ENCODE peak calls at places on chromosomes 4 and X, in six cellular contexts. One of them, this sample, is unnamed.

GRCh38 chrX:103628386-103629290 is at the start of gene TCEAL1:
- DNase-seq in substantia nigra: peak; percentile 64
- DNase-seq in EL: peak; percentile 48
- DNase-seq in stimulated activated CD8-positive, alpha-beta memory T cell treated with anti-CD3 and anti-CD28 coated beads, Interleukin-15, amount 100 ng/mL, for 24 hours: peak; percentile 3
- DNase-seq in activated CD8-positive, alpha-beta memory T cell treated with anti-CD3 and anti-CD28 coated beads for 1 hour: no peak
- DNase-seq in EH: peak; percentile 48
- DNase-seq in this sample: no peak

GRCh38 chrX:13658602-13659001 is 5.7 kb downstream of the TCEANC start:
- DNase-seq in substantia nigra: peak; percentile 2
- DNase-seq in EL: peak; percentile 42
- DNase-seq in stimulated activated CD8-positive, alpha-beta memory T cell treated with anti-CD3 and anti-CD28 coated beads, Interleukin-15, amount 100 ng/mL, for 24 hours: no peak
- DNase-seq in activated CD8-positive, alpha-beta memory T cell treated with anti-CD3 and anti-CD28 coated beads for 1 hour: no peak
- DNase-seq in EH: peak; percentile 56
- DNase-seq in this sample: no peak

GRCh38 chr4:103915224-103915869 is 195.6 kb upstream of the TACR3 start:
- DNase-seq in substantia nigra: peak; percentile 14
- DNase-seq in EL: peak; percentile 6
- DNase-seq in stimulated activated CD8-positive, alpha-beta memory T cell treated with anti-CD3 and anti-CD28 coated beads, Interleukin-15, amount 100 ng/mL, for 24 hours: no peak
- DNase-seq in activated CD8-positive, alpha-beta memory T cell treated with anti-CD3 and anti-CD28 coated beads for 1 hour: no peak
- DNase-seq in EH: peak; percentile 5
- DNase-seq in this sample: no peak

GRCh38 chrX:93422693-93423092 is 250.7 kb downstream of the NAP1L3 start:
- DNase-seq in substantia nigra: peak; percentile 0
- DNase-seq in EL: no peak
- DNase-seq in stimulated activated CD8-positive, alpha-beta memory T cell treated with anti-CD3 and anti-CD28 coated beads, Interleukin-15, amount 100 ng/mL, for 24 hours: no peak
- DNase-seq in activated CD8-positive, alpha-beta memory T cell treated with anti-CD3 and anti-CD28 coated beads for 1 hour: no peak
- DNase-seq in EH: no peak
- DNase-seq in this sample: no peak

GRCh38 chr4:39353478-39354177 is 12.5 kb downstream of the RFC1 start:
- DNase-seq in substantia nigra: no peak
- DNase-seq in EL: peak; percentile 42
- DNase-seq in stimulated activated CD8-positive, alpha-beta memory T cell treated with anti-CD3 and anti-CD28 coated beads, Interleukin-15, amount 100 ng/mL, for 24 hours: no peak
- DNase-seq in activated CD8-positive, alpha-beta memory T cell treated with anti-CD3 and anti-CD28 coated beads for 1 hour: no peak
- DNase-seq in EH: peak; percentile 60
- DNase-seq in this sample: no peak

GRCh38 chrX:132063862-132064261 is 40.8 kb downstream of the STK26 start:
- DNase-seq in substantia nigra: no peak
- DNase-seq in EL: no peak
- DNase-seq in stimulated activated CD8-positive, alpha-beta memory T cell treated with anti-CD3 and anti-CD28 coated beads, Interleukin-15, amount 100 ng/mL, for 24 hours: no peak
- DNase-seq in activated CD8-positive, alpha-beta memory T cell treated with anti-CD3 and anti-CD28 coated beads for 1 hour: no peak
- DNase-seq in EH: peak; percentile 0
- DNase-seq in this sample: no peak

GRCh38 chr4:5957091-5957490 is 61.1 kb downstream of the C4orf50 start:
- DNase-seq in substantia nigra: no peak
- DNase-seq in EL: no peak
- DNase-seq in stimulated activated CD8-positive, alpha-beta memory T cell treated with anti-CD3 and anti-CD28 coated beads, Interleukin-15, amount 100 ng/mL, for 24 hours: no peak
- DNase-seq in activated CD8-positive, alpha-beta memory T cell treated with anti-CD3 and anti-CD28 coated beads for 1 hour: no peak
- DNase-seq in EH: no peak
- DNase-seq in this sample: no peak

GRCh38 chr4:159010563-159011260 is 92.2 kb upstream of the RAPGEF2 start:
- DNase-seq in substantia nigra: peak; percentile 46
- DNase-seq in EL: peak; percentile 19
- DNase-seq in stimulated activated CD8-positive, alpha-beta memory T cell treated with anti-CD3 and anti-CD28 coated beads, Interleukin-15, amount 100 ng/mL, for 24 hours: no peak
- DNase-seq in activated CD8-positive, alpha-beta memory T cell treated with anti-CD3 and anti-CD28 coated beads for 1 hour: no peak
- DNase-seq in EH: peak; percentile 59
- DNase-seq in this sample: no peak

GRCh38 chr4:27050731-27051130 is 190.1 kb downstream of the STIM2 start:
- DNase-seq in substantia nigra: no peak
- DNase-seq in EL: no peak
- DNase-seq in stimulated activated CD8-positive, alpha-beta memory T cell treated with anti-CD3 and anti-CD28 coated beads, Interleukin-15, amount 100 ng/mL, for 24 hours: no peak
- DNase-seq in activated CD8-positive, alpha-beta memory T cell treated with anti-CD3 and anti-CD28 coated beads for 1 hour: no peak
- DNase-seq in EH: no peak
- DNase-seq in this sample: no peak

GRCh38 chr4:85367815-85368214 is 107.1 kb upstream of the ARHGAP24 start:
- DNase-seq in substantia nigra: no peak
- DNase-seq in EL: no peak
- DNase-seq in stimulated activated CD8-positive, alpha-beta memory T cell treated with anti-CD3 and anti-CD28 coated beads, Interleukin-15, amount 100 ng/mL, for 24 hours: no peak
- DNase-seq in activated CD8-positive, alpha-beta memory T cell treated with anti-CD3 and anti-CD28 coated beads for 1 hour: no peak
- DNase-seq in EH: no peak
- DNase-seq in this sample: no peak

GRCh38 chrX:119755981-119756533 is 2.3 kb upstream of the SOWAHD start:
- DNase-seq in substantia nigra: no peak
- DNase-seq in EL: no peak
- DNase-seq in stimulated activated CD8-positive, alpha-beta memory T cell treated with anti-CD3 and anti-CD28 coated beads, Interleukin-15, amount 100 ng/mL, for 24 hours: no peak
- DNase-seq in activated CD8-positive, alpha-beta memory T cell treated with anti-CD3 and anti-CD28 coated beads for 1 hour: no peak
- DNase-seq in EH: no peak
- DNase-seq in this sample: no peak

GRCh38 chrX:151359931-151360871 is 36.8 kb upstream of the VMA21 start:
- DNase-seq in substantia nigra: peak; percentile 3
- DNase-seq in EL: peak; percentile 9
- DNase-seq in stimulated activated CD8-positive, alpha-beta memory T cell treated with anti-CD3 and anti-CD28 coated beads, Interleukin-15, amount 100 ng/mL, for 24 hours: peak; percentile 11
- DNase-seq in activated CD8-positive, alpha-beta memory T cell treated with anti-CD3 and anti-CD28 coated beads for 1 hour: no peak
- DNase-seq in EH: peak; percentile 26
- DNase-seq in this sample: peak; percentile 47

This sample was measured in mesothelial cell of epicardium.